ENCODE peak calls at places on chromosomes 12 and 14, in seven cellular contexts. M is cardiac muscle cell, F is IMR-90, Z is astrocyte of the cerebellum, D is gastrocnemius medialis, W is hepatocyte, T is stomach. V is an unnamed sample.

GRCh38 chr12:104057771-104058197 is 6.5 kb upstream of the HCFC2 start:
- DNase-seq in M (peak; percentile 22), F (peak; percentile 37), Z (no peak), D (no peak), W (no peak), T (no peak), V (peak; percentile 42)

GRCh38 chr12:63302941-63303536 is 152.0 kb upstream of the AVPR1A start:
- DNase-seq in M (no peak), F (no peak), Z (no peak), D (no peak), W (no peak), T (no peak), V (no peak)

GRCh38 chr12:105507311-105508035 is 177.0 kb downstream of the C12orf75 start:
- DNase-seq in M (no peak), F (no peak), Z (no peak), D (no peak), W (no peak), T (no peak), V (peak; percentile 37)

GRCh38 chr12:107130830-107131760 is 37.7 kb upstream of the CRY1 start:
- DNase-seq in M (peak; percentile 14), F (no peak), Z (no peak), D (no peak), W (peak; percentile 30), T (no peak), V (no peak)

GRCh38 chr14:55355922-55356321 is 55.7 kb downstream of the ATG14 start:
- DNase-seq in M (no peak), F (no peak), Z (no peak), D (no peak), W (no peak), T (no peak), V (no peak)

GRCh38 chr12:108914031-108914630 is 34.2 kb downstream of the DAO start:
- DNase-seq in M (no peak), F (no peak), Z (no peak), D (no peak), W (no peak), T (no peak), V (peak; percentile 2)

GRCh38 chr12:46522141-46522540 is 149.6 kb upstream of the SLC38A2 start:
- DNase-seq in M (no peak), F (no peak), Z (no peak), D (no peak), W (no peak), T (no peak), V (peak; percentile 54)

GRCh38 chr14:93049295-93049694 is 66.4 kb downstream of the ITPK1 start:
- DNase-seq in M (no peak), F (no peak), Z (no peak), D (no peak), W (peak; percentile 63), T (no peak), V (no peak)

GRCh38 chr12:66947119-66947518 is 268.2 kb upstream of the GRIP1 start:
- DNase-seq in M (no peak), F (no peak), Z (no peak), D (no peak), W (no peak), T (no peak), V (no peak)

GRCh38 chr14:102323102-102323501 is 3.6 kb downstream of the ZNF839 start:
- DNase-seq in M (peak; percentile 37), F (peak; percentile 81), Z (peak; percentile 63), D (peak; percentile 48), W (peak; percentile 75), T (peak; percentile 67), V (peak; percentile 84)

DNA sequence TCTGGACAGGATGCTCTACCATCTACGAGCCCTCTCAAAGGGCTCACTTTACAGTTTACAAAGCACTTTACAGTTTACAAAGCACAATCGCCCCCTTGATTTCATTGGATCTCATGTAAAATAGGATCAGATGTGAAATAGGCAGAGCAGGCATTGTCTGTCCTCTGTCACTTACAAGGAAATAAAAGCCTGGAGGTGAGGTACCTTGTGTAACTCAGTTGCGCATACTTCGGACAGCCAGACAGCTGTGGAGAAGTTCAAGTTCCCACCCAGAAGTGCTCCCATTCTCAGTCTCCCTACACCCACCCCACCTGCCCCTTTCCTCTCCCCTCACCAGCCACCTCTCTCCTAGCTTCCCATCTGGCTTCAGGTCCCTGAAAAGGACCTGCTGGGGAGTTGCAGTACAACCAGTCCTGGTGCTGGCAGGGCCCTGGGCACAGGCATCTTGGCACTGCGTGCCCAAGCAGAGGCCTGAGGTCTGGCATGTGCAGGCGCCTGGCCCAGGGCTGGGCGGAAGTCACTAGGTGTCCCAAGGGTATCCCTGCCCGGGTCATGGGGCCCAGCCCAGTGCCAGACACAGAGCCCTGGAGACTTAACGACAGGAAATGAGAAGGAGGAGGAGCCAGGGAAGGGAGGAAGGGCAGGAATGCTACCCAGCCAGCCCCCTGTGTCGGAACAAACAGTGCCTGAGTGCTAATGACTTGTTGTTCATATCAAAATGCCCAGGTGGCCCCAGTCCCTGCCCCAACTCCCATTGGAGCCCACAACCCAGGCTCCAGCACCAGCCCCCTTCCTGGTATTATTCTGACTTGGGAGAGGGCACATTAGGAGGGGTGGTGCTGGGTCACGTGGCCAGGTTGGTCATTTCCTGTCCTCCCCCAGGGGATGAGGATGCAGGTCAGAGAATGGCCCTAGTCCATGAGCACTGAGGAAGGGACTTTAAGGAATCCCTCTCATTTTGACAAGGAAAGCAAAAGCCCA is 5.4 kb downstream of the RAPGEF3 start:
- DNase-seq in M (no peak), F (no peak), Z (no peak), D (peak; percentile 92), W (no peak), T (peak; percentile 89), V (peak; percentile 22)
- H3K4me3 ChIP-seq in M (no peak overlapping the region), F (no peak overlapping the region), Z (no peak overlapping the region), D (peak overlapping the region; percentile 62), W (no peak overlapping the region), T (no peak overlapping the region), V (no peak overlapping the region)

GRCh38 chr12:17278946-17279345 is 673.0 kb upstream of the LMO3 start:
- DNase-seq in M (peak; percentile 8), F (no peak), Z (no peak), D (no peak), W (no peak), T (no peak), V (no peak)
- TF ChIP-seq CTCF in M (no peak), F (no peak), Z (peak; percentile 26), D (no peak), W (peak; percentile 39), T (no peak), V (no peak)

GRCh38 chr14:60008042-60008441 is 83.7 kb upstream of the PCNX4 start:
- DNase-seq in M (no peak), F (no peak), Z (no peak), D (no peak), W (no peak), T (no peak), V (no peak)

GRCh38 chr14:60002819-60003492 is 83.0 kb downstream of the LRRC9 start:
- DNase-seq in M (peak; percentile 5), F (no peak), Z (no peak), D (peak; percentile 76), W (peak; percentile 19), T (peak; percentile 59), V (no peak)

GRCh38 chr14:59998575-59998974 is 78.6 kb downstream of the LRRC9 start:
- DNase-seq in M (no peak), F (no peak), Z (no peak), D (no peak), W (no peak), T (no peak), V (no peak)

DNA sequence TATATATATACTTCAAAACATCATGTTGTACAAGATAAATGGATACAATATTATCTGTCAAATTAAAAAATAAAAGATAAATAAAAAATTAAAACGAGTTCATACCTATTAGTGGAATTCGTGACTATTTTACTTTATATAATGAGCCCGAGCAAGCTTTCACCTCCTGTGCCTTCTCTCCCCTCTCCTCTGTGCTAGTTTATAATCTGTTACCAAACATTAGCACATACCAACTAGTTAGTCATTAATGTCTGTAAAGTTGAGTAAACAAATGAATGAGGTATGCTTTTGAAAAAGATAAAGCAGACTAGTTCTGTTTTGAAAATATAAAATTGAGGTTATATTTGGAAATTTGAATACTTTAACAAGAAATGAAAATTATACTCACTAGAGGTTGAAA is 84.0 kb downstream of the LRRC9 start:
- DNase-seq in M (no peak), F (no peak), Z (no peak), D (no peak), W (peak; percentile 11), T (no peak), V (no peak)
- H3K4me3 ChIP-seq in M (no peak overlapping the region), F (no peak overlapping the region), Z (no peak overlapping the region), D (no peak overlapping the region), W (no peak overlapping the region), T (no peak overlapping the region), V (no peak overlapping the region)

GRCh38 chr12:111211910-111212757 is 156.8 kb downstream of the PHETA1 start:
- DNase-seq in M (peak; percentile 79), F (no peak), Z (no peak), D (no peak), W (peak; percentile 18), T (no peak), V (peak; percentile 2)
- TF ChIP-seq CTCF in M (no peak), F (no peak), Z (no peak), D (no peak), W (no peak), T (no peak), V (no peak)

DNA sequence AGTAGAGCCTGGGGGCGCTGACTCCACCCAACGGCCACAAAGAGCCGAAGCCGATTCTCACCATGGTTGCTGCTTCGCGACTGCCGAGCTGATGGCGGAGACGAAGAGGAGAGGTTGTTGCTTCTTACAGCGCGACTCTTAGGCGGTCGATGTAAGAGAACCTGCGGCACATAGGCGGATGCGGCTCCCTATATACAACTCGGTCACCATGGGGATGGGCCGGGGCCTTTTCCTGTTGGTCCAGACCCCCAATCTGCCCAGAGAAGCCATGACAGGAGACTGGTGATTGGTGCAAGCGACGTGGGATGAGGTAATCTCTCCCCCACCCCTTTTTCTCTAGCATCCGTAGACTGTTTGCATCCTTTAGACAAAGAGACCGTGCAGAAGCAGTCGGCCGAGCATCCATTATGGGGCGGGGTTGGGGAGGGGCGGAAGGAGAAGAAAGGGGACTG is at the start of gene TUBA1A:
- DNase-seq in M (peak; percentile 99), F (peak; percentile 100), Z (peak; percentile 99), D (peak; percentile 78), W (peak; percentile 95), T (peak; percentile 81), V (peak; percentile 99)
- H3K4me3 ChIP-seq in M (peak within 1 kb of the TSS; percentile 87), F (peak within 1 kb of the TSS; percentile 67), Z (peak within 1 kb of the TSS; percentile 100), D (peak within 1 kb of the TSS; percentile 84), W (peak within 1 kb of the TSS; percentile 75), T (peak within 1 kb of the TSS; percentile 80), V (peak within 1 kb of the TSS; percentile 94)

DNA sequence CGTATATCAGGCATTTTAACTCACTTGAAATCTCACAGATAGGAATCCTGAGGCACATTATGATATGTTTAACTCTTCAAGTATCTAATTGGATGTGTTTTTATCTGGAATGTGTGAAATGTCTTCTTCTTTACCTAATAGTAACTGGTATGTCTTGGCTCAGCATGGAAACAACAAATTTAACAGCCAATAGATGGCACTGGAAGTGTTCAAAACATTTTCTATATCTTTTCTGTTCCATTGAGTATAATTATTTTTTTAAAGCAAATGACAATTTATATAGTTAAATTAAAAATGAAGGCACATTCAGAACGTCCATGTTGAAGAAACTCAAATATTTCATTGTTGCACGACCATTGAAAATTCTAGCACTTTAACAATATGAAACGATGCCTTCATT is 164.6 kb upstream of the SLC16A7 start:
- DNase-seq in M (no peak), F (peak; percentile 2), Z (no peak), D (no peak), W (no peak), T (no peak), V (no peak)
- TF ChIP-seq CTCF in M (peak; percentile 25), F (peak; percentile 29), Z (no peak), D (no peak), W (peak; percentile 37), T (no peak), V (peak; percentile 12)